ENCODE peak calls at places on chromosomes 13 and 19, in five cellular contexts. E is A549, K is HepG2, S is H1, G is K562. F is an unnamed sample.

GRCh38 chr13:99572131-99572530 is 70.9 kb downstream of the TM9SF2 start:
- DNase-seq in E (no peak), K (no peak), S (no peak), G (no peak), F (no peak)

GRCh38 chr13:49374585-49375290 is 69.1 kb downstream of the CAB39L start:
- DNase-seq in E (no peak), K (no peak), S (no peak), G (peak), F (peak)

GRCh38 chr19:51198641-51199040 is 26.2 kb upstream of the CD33 start:
- DNase-seq in E (no peak), K (no peak), S (no peak), G (no peak), F (no peak)

GRCh38 chr19:14383556-14383897 is 2.3 kb downstream of the ADGRE5 start:
- DNase-seq in E (no peak), K (no peak), S (no peak), G (no peak), F (no peak)

GRCh38 chr19:43700368-43701015 is 15.4 kb upstream of the IRGC start:
- DNase-seq in E (no peak), K (no peak), S (no peak), G (no peak), F (peak)

GRCh38 chr19:29370276-29370675 is 155.5 kb upstream of the VSTM2B start:
- DNase-seq in E (no peak), K (no peak), S (no peak), G (no peak), F (no peak)

GRCh38 chr19:10636304-10636972 is 11.1 kb downstream of the SLC44A2 start:
- DNase-seq in E (no peak), K (no peak), S (no peak), G (no peak), F (no peak)

GRCh38 chr19:35852029-35852780 is at the start of gene NPHS1:
- DNase-seq in E (no peak), K (no peak), S (no peak), G (no peak), F (no peak)

GRCh38 chr13:90640976-90641375 is 706.5 kb upstream of the MIR17HG start:
- DNase-seq in E (no peak), K (no peak), S (no peak), G (no peak), F (no peak)

GRCh38 chr13:91308299-91308698 is 39.2 kb upstream of the MIR17HG start:
- DNase-seq in E (no peak), K (no peak), S (no peak), G (no peak), F (no peak)

GRCh38 chr19:23774156-23774971 is 15.7 kb upstream of the ZNF681 start:
- DNase-seq in E (no peak), K (no peak), S (no peak), G (no peak), F (no peak)

GRCh38 chr13:49084961-49085360 is 109.2 kb downstream of the FNDC3A start:
- DNase-seq in E (no peak), K (no peak), S (no peak), G (no peak), F (no peak)

GRCh38 chr13:87344176-87344575 is 327.0 kb upstream of the SLITRK5 start:
- DNase-seq in E (no peak), K (no peak), S (no peak), G (no peak), F (no peak)

GRCh38 chr19:45498411-45499195 is at the start of gene PPM1N:
- DNase-seq in E (no peak), K (no peak), S (no peak), G (peak), F (no peak)

GRCh38 chr13:47908200-47908902 is 92.7 kb downstream of the SUCLA2 start:
- DNase-seq in E (no peak), K (peak), S (no peak), G (no peak), F (no peak)

GRCh38 chr19:13072206-13072898 is 30.3 kb downstream of the LYL1 start:
- DNase-seq in E (no peak), K (no peak), S (no peak), G (no peak), F (no peak)

GRCh38 chr13:96984061-96984508 is 10.2 kb downstream of the OXGR1 start:
- DNase-seq in E (no peak), K (no peak), S (no peak), G (no peak), F (peak)

GRCh38 chr19:10074153-10074552 is 12.0 kb upstream of the SHFL start:
- DNase-seq in E (no peak), K (peak), S (no peak), G (peak), F (peak)

GRCh38 chr13:79405501-79405830 is 589 bp downstream of the RBM26 start:
- DNase-seq in E (peak), K (no peak), S (no peak), G (no peak), F (peak)

GRCh38 chr13:67229438-67230242 is 496 bp downstream of the PCDH9 start:
- DNase-seq in E (peak), K (no peak), S (no peak), G (no peak), F (no peak)

DNA sequence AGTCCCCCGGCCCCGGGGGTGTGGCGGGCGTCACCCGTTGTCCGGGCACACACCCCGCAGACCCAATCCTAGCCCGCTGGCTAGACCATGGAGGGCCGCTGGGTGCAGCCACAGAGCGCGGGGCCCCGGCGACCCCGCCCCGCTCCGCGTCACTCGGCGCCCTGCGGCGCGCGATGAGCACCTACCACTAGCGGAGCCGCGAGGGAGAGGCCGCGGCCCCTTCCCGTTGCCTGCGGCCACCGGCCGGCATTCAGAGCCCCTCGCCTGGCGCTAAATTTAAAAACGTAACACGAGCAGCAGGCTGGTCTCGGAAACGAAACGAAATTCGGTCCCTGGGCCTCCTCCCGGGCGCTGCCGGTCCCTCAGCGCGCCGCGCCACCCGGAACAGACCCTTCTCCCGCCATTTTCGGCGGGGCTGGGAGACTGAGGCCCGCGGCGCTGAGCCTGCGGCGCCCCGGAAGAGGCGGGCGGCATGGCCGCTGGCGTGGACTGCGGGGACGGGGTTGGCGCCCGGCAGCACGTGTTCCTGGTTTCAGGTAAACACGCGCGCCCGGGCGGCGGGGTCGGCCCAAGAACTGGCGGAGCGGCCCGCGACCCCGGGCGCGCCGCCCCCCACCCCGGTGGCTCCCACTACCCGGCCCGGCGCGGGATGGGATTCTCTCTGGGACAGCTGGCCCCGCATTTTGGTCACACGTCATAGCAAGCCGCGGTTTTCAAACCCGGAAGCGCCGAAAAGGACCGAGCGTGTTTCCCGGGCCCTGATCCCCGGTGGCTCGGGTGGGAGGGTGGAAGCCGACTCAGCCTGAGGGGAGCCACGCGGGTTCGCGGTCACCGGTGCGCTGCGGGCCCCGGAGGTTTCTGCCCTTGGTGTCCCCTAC is at the start of gene RNASEH2B:
- DNase-seq in E (peak), K (peak), S (no peak), G (peak), F (peak)
- TF ChIP-seq POLR2A in E (peak), K (peak), S (peak), G (peak), F (peak)

DNA sequence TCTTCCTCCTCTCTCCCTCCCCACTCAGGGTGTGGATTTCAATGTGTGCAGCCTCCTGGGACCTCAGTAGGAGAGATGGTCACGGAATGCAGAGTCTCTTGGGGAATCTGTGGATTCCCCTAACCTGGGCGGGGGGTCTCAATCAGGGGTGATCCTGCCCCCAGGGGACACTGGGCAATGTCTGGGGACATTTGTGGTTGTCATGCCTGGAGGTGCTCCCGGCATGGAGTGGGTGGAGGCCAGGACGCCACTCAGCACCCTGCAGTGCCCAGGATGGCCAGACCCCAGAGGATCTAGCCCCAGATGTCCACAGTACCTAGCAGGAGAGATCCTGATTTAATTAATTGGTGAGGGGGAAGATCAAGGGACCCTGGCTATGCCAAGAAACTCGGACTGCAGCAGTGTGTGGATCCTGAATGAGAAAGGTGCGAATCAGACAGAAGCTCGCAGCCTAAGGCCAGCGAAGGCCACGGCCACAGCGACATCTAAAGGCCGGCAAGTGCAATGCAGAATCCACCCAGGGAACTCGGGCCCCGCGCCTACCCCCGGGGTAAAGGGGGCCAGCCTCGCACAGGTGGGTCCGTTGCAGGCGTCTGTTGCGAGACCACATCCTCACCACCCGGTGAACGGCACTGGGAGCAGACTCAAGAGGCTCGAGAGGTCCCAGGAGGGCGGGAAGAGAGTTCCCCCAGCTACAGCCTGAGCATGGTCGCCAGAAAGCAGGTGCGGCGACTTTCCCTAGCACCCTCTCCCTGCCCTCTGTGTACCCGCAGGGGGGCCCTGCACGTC is 88.8 kb downstream of the GNG7 start:
- DNase-seq in E (no peak), K (no peak), S (no peak), G (peak), F (peak)
- TF ChIP-seq JUN in E (no peak), K (no peak), S (no peak), G (no peak), F (no peak)

GRCh38 chr19:5022066-5022860 is 53.4 kb downstream of the KDM4B start:
- DNase-seq in E (no peak), K (no peak), S (no peak), G (no peak), F (no peak)

GRCh38 chr19:5025027-5025426 is 56.1 kb downstream of the KDM4B start:
- DNase-seq in E (no peak), K (no peak), S (no peak), G (no peak), F (no peak)

GRCh38 chr19:5023128-5023571 is 54.2 kb downstream of the KDM4B start:
- DNase-seq in E (no peak), K (no peak), S (no peak), G (no peak), F (no peak)

GRCh38 chr19:5026706-5027273 is 57.9 kb downstream of the KDM4B start:
- DNase-seq in E (no peak), K (no peak), S (no peak), G (no peak), F (peak)

DNA sequence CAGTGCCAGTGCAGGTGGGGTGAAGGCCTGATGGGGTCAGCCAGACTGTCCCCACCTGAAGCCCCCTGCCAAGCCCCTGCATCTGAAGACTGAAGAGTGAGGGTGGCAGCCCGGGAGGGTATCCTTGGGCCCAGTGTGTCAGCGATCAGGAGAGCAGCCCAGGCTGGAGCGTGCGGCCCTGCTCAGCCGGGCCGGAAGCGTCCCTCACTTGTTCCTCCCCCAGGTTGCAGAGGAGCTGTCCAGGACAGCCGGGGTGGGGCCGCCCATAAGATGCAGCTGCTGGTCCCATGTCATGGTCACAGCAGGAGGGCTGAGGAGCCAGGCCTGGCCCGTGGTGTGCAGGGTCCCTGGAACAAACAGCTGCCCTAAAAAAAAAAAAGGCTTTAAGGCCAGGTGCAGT is 55.4 kb downstream of the KDM4B start:
- DNase-seq in E (no peak), K (no peak), S (no peak), G (peak), F (no peak)
- TF ChIP-seq POLR2A in E (no peak), K (no peak), S (no peak), G (no peak), F (no peak)

DNA sequence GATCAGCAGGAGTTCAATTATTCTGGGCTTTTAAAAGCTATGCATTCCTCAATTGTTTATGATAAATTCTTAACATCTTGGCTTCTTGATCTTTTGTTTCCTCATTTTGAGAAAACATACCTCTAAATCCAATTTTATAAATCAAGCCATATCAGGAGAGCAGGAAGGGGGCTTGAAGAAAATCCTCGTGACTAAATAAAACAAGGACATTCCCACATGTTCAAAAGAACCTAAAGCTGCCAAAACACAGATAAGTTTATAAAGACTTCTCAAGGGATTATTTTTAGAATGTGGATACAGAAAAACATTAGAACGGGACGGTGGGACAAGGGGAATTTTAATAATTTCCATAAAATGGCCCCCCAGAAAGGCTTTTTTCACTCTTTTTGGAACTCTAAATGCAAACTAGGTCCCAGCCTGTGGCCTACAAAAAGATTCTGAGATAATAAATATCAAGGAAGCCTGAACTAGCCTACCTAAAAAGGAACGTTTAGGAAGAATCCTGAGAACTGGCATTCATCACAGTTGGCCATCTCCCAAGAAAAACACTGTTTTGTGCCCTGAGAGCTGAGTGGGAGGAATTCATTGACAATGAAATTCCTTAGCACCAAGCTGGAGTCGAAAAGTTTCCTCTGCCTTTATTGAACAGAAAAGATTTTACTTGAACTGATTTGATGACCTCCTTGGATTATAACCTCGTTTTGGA is 30.1 kb downstream of the ZAR1L start:
- DNase-seq in E (no peak), K (peak), S (no peak), G (no peak), F (peak)
- TF ChIP-seq JUN in E (no peak), K (no peak), S (no peak), G (no peak), F (peak)

GRCh38 chr19:16938211-16938610 is 49.4 kb downstream of the F2RL3 start:
- DNase-seq in E (no peak), K (no peak), S (no peak), G (no peak), F (no peak)
- TF ChIP-seq POLR2A in E (no peak), K (no peak), S (no peak), G (no peak), F (no peak)

GRCh38 chr13:60990032-60990733 is 425.5 kb downstream of the PCDH20 start:
- DNase-seq in E (no peak), K (peak), S (peak), G (no peak), F (no peak)
- TF ChIP-seq JUN in E (no peak), K (no peak), S (no peak), G (no peak), F (no peak)